ENCODE peak calls at places on chromosomes 7 and 10, in six cellular contexts. J is pancreas, K is DND-41, Y is cardiac muscle cell, X is ovary, B is MM.1S. S is an unnamed sample. For H3K36me3, the result is how much of the 10 kb centered on the place peaks cover.

GRCh38 chr7:20365486-20365885 is 34.8 kb downstream of the ITGB8 start:
- DNase-seq in J (no peak), K (no peak), Y (peak), X (no peak), B (no peak), S (no peak)

GRCh38 chr7:156234192-156234591 is 406.4 kb upstream of the RNF32 start:
- DNase-seq in J (no peak), K (no peak), Y (no peak), X (no peak), B (no peak), S (no peak)

GRCh38 chr7:158111556-158111880 is 476.1 kb downstream of the PTPRN2 start:
- DNase-seq in J (no peak), K (no peak), Y (no peak), X (no peak), B (no peak), S (no peak)

GRCh38 chr10:51224610-51225230 is 150.4 kb downstream of the PRKG1 start:
- DNase-seq in J (no peak), K (no peak), Y (peak), X (no peak), B (no peak), S (no peak)

GRCh38 chr7:130960208-130960988 is 226.4 kb upstream of the KLF14 start:
- DNase-seq in J (no peak), K (peak), Y (peak), X (no peak), B (peak), S (no peak)

GRCh38 chr10:20990604-20991003 is 93.5 kb upstream of the NEBL start:
- DNase-seq in J (no peak), K (no peak), Y (peak), X (no peak), B (no peak), S (no peak)

GRCh38 chr7:131007439-131008330 is 273.7 kb upstream of the KLF14 start:
- DNase-seq in J (peak), K (peak), Y (peak), X (peak), B (no peak), S (peak)

GRCh38 chr7:155993420-155994252 is 181.4 kb upstream of the SHH start:
- DNase-seq in J (no peak), K (no peak), Y (no peak), X (no peak), B (no peak), S (no peak)

GRCh38 chr10:110833941-110834621 is 37.6 kb upstream of the PDCD4 start:
- DNase-seq in J (peak), K (no peak), Y (no peak), X (no peak), B (no peak), S (no peak)

GRCh38 chr10:546971-547590 is 142.4 kb downstream of the DIP2C start:
- DNase-seq in J (no peak), K (no peak), Y (peak), X (no peak), B (no peak), S (no peak)

GRCh38 chr10:123884907-123885381 is 6.7 kb downstream of the CPXM2 start:
- DNase-seq in J (no peak), K (no peak), Y (no peak), X (no peak), B (no peak), S (no peak)

GRCh38 chr7:83248000-83248399 is 85.3 kb upstream of the PCLO start:
- DNase-seq in J (no peak), K (no peak), Y (no peak), X (no peak), B (no peak), S (no peak)

GRCh38 chr10:126215767-126216166 is 172.5 kb downstream of the ADAM12 start:
- DNase-seq in J (no peak), K (no peak), Y (no peak), X (no peak), B (no peak), S (no peak)

GRCh38 chr7:100673942-100674431 is 447 bp downstream of the GNB2 start:
- DNase-seq in J (no peak), K (peak), Y (no peak), X (peak), B (no peak), S (peak)

GRCh38 chr10:75778665-75779064 is 347.2 kb downstream of the LRMDA start:
- DNase-seq in J (no peak), K (no peak), Y (no peak), X (no peak), B (no peak), S (no peak)

DNA sequence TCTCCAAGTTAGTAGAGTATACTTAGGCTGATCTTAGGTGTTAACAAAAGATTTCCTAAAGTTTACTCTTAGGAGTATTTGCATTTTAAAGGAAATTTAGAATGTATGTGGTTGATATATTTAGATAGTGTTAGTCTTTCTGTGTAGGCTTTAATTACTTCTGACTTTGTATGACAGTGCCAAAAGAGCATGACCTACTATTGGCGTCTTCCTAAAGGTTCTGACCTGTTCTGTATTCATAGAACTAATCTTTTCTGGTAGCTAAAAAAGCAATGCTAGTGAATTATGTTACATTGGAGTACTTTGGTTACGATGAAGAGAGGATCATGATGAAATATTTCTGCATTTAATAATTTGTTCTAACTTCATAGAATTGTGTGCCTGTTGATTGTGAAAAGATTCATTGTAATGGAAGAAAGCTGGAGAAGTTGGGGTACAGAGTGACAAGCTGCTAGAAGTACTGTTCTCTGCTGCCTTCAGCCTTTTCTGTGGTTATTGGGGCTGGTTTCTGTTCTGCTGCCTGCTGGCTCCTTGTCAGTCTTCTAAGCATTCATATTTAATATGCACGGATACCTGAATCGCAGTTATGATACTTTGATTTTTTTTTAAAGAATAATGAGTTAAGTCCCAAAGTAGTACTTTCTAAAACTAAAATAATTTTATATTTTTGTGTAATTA is 13.2 kb downstream of the WAC start:
- DNase-seq in J (no peak), K (no peak), Y (no peak), X (no peak), B (peak), S (no peak)
- H3K36me3 ChIP-seq in J (under half), K (half or more), Y (half or more), X (under half), B (under half), S (under half)

GRCh38 chr7:111815354-111815753 is 253.1 kb upstream of the IMMP2L start:
- DNase-seq in J (no peak), K (no peak), Y (no peak), X (no peak), B (no peak), S (no peak)
- H3K36me3 ChIP-seq in J (under half), K (under half), Y (under half), X (under half), B (under half), S (under half)

DNA sequence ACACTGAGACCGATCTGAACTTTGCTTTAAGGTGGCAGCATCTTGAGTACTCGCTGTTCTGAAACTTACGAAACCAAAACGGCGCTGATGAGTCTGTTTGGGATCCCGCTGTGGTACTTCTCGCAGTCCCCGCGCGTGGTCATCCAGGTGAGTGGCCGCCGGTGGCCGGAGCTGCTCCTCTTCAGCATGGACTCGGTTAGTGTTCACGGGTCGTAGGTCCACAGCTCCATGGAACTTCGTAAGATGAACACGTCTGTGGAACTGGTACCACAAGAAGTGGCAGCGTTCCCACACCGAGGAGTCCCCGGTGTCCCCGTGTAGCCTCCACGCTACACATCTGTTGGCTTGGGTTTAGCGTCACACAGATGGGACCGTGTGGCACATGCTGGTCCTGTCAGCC is 10.4 kb upstream of the GET4 start:
- DNase-seq in J (no peak), K (no peak), Y (no peak), X (no peak), B (no peak), S (no peak)
- H3K36me3 ChIP-seq in J (under half), K (half or more), Y (under half), X (under half), B (under half), S (under half)

DNA sequence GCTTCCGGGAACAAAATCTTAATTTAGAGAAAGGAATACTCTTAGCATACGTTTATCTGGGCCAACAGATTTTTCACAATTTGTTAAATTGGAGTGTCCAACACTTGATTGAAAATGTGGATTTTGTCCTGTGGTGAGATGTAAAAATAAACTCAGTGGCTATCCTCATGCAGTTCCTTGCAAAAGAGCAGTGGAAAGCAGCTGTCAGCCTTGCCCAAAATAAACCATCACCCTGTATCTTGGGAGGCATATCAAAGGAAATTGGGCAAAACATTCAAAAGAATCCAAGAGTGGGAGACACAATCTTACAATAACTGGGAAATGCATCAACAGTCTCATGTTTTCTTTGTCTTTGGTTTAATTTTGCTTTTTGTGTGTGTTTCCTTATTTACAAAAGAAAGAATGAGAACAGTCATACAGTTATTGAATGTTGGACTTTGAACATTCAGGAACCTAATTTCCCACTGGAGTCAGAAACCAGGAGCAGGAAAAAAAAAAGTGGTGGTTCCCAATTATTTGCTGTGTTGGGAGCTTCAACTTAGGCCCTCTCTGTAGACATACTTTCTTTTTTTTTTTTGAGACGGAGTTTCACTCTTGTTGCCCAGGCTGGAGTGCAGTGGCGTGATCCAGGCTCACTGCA is 44.4 kb upstream of the DGKI start:
- DNase-seq in J (no peak), K (no peak), Y (no peak), X (no peak), B (no peak), S (no peak)
- H3K36me3 ChIP-seq in J (under half), K (under half), Y (under half), X (under half), B (under half), S (under half)

S was measured in transverse colon.